ENCODE peak calls at places on chromosome 5, in four cellular contexts. N is GM12865, Y is tibial nerve, B is fibroblast of villous mesenchyme. Q is an unnamed sample.

GRCh38 chr5:92552206-92553160 is 1028.5 kb downstream of the NR2F1-AS1 start:
- DNase-seq in N (no peak), Y (no peak), B (peak), Q (peak)

GRCh38 chr5:180118391-180118791 is 46.8 kb upstream of the RNF130 start:
- DNase-seq in B (no peak), N (no peak), Y (no peak), Q (no peak)

GRCh38 chr5:134007581-134008256 is 2.9 kb upstream of the VDAC1 start:
- DNase-seq in Y (no peak), N (no peak), B (no peak), Q (no peak)

GRCh38 chr5:60960591-60960990 is 15.6 kb downstream of the NDUFAF2 start:
- DNase-seq in Y (no peak), B (peak), N (peak), Q (peak)

GRCh38 chr5:149376711-149377447 is 2.2 kb downstream of the IL17B start:
- DNase-seq in B (no peak), Y (no peak), N (no peak), Q (no peak)

GRCh38 chr5:102826629-102827028 is 71.5 kb downstream of the PAM start:
- DNase-seq in B (no peak), Y (no peak), N (no peak), Q (peak)

GRCh38 chr5:132485641-132486317 is 4.8 kb downstream of the IRF1 start:
- DNase-seq in Y (no peak), N (no peak), B (no peak), Q (no peak)

GRCh38 chr5:152688561-152689274 is 283.6 kb upstream of the NMUR2 start:
- DNase-seq in N (no peak), Y (no peak), B (peak), Q (no peak)

GRCh38 chr5:136432705-136433104 is 67.4 kb upstream of the TRPC7 start:
- DNase-seq in Y (no peak), B (no peak), N (no peak), Q (no peak)

GRCh38 chr5:172870261-172870806 is 36.3 kb downstream of the ERGIC1 start:
- DNase-seq in Y (peak), N (no peak), B (peak), Q (no peak)

GRCh38 chr5:93055556-93055955 is 525.5 kb downstream of the NR2F1-AS1 start:
- DNase-seq in Y (no peak), N (no peak), B (peak), Q (no peak)

GRCh38 chr5:159099049-159099760 is 511 bp downstream of the EBF1 start:
- DNase-seq in B (peak), Y (no peak), N (peak), Q (peak)

GRCh38 chr5:23026252-23027170 is 173.4 kb upstream of the CDH12 start:
- DNase-seq in Y (no peak), N (no peak), B (peak), Q (no peak)

GRCh38 chr5:146001544-146002185 is 65.3 kb downstream of the SH3RF2 start:
- DNase-seq in B (no peak), N (no peak), Y (no peak), Q (no peak)

GRCh38 chr5:176608937-176609723 is 826 bp downstream of the GPRIN1 start:
- DNase-seq in B (no peak), N (peak), Y (no peak), Q (no peak)

GRCh38 chr5:142717582-142718215 is 31.8 kb upstream of the FGF1 start:
- DNase-seq in B (peak), N (peak), Y (peak), Q (peak)

GRCh38 chr5:169408735-169409134 is 107.8 kb upstream of the SLIT3 start:
- DNase-seq in B (no peak), Y (no peak), N (no peak), Q (no peak)

GRCh38 chr5:14234204-14234603 is 91.1 kb downstream of the TRIO start:
- DNase-seq in Y (no peak), B (no peak), N (no peak), Q (no peak)

GRCh38 chr5:169164481-169164925 is 136.4 kb downstream of the SLIT3 start:
- DNase-seq in B (no peak), N (no peak), Y (no peak), Q (no peak)

GRCh38 chr5:25858019-25858418 is 1180.4 kb downstream of the CDH9 start:
- DNase-seq in Y (no peak), B (no peak), N (no peak), Q (no peak)

GRCh38 chr5:133230823-133231578 is 179.2 kb downstream of the HSPA4 start:
- DNase-seq in B (no peak), N (no peak), Y (no peak), Q (no peak)

GRCh38 chr5:9197881-9198260 is 348.0 kb downstream of the SEMA5A start:
- DNase-seq in N (peak), B (peak), Y (no peak), Q (no peak)

GRCh38 chr5:125451622-125452021 is 705.2 kb upstream of the ZNF608 start:
- DNase-seq in N (no peak), B (no peak), Y (no peak), Q (no peak)

DNA sequence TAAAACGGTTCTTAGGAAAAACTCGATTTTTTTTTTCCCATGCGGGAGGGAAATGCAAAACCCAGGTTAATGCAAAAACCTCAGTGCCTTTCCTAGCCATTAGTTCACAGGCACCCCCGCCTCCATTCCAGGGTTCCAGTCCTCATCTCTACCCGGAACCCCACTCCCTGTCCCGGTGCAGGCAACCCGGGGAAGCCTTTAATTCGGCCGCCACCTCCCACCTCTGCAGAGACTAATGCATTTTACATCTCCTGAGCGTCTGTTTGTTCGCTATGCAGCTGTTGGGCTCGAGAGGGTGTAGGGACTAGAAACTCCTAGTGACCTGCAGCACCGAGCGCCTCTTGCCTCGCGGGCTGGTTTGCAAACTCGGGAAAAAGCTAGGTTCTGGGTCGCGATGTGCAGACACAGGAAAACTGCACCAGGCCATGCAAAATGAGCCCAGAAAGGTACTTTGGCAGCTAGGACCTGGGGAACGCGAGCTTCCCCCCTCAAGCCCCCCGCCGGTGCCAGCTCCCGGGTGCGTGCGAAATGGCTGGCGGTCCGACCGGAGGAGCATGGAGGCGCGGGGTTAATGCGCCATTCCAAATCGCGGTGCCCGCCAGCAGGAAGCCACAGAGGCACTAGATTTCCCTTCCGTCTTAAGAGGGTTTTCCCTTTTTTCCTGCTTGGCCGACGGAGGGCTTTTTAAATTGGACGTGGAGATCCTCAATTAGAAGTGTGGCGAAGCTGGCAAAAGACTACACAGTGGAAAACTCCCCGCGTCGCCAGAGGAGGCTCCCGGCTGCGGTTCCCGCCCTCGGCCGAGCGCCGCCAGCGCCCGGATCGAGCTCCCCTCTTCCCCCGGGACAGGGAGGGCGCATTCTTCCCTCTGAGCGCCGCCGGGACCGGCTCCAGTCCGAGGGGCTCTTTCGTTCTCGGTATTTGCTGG is 3.4 kb downstream of the GDNF start:
- DNase-seq in B (peak), Y (no peak), N (no peak), Q (no peak)
- H3K4me3 ChIP-seq in B (peak), Y (peak), N (no peak), Q (no peak)

GRCh38 chr5:10760033-10760975 is 730 bp downstream of the DAP start:
- DNase-seq in N (peak), B (peak), Y (peak), Q (no peak)

GRCh38 chr5:10759111-10759510 is 1.9 kb downstream of the DAP start:
- DNase-seq in N (no peak), Y (no peak), B (no peak), Q (no peak)

GRCh38 chr5:10753178-10753577 is 7.9 kb downstream of the DAP start:
- DNase-seq in B (no peak), N (no peak), Y (no peak), Q (no peak)

GRCh38 chr5:10757043-10757442 is 4.0 kb downstream of the DAP start:
- DNase-seq in Y (no peak), N (no peak), B (no peak), Q (no peak)

GRCh38 chr5:10756539-10756938 is 4.5 kb downstream of the DAP start:
- DNase-seq in B (no peak), Y (no peak), N (peak), Q (no peak)
- H3K4me3 ChIP-seq in B (no peak), Y (no peak), N (no peak), Q (no peak)

GRCh38 chr5:129099184-129099570 is 4.6 kb downstream of the ISOC1 start:
- DNase-seq in B (no peak), N (peak), Y (no peak), Q (no peak)

GRCh38 chr5:129094924-129095797 is 612 bp downstream of the ISOC1 start:
- DNase-seq in N (peak), Y (peak), B (peak), Q (peak)

GRCh38 chr5:129096382-129096991 is 1.9 kb downstream of the ISOC1 start:
- DNase-seq in B (no peak), N (no peak), Y (no peak), Q (no peak)

GRCh38 chr5:129098488-129099183 is 4.1 kb downstream of the ISOC1 start:
- DNase-seq in Y (no peak), B (peak), N (no peak), Q (peak)

DNA sequence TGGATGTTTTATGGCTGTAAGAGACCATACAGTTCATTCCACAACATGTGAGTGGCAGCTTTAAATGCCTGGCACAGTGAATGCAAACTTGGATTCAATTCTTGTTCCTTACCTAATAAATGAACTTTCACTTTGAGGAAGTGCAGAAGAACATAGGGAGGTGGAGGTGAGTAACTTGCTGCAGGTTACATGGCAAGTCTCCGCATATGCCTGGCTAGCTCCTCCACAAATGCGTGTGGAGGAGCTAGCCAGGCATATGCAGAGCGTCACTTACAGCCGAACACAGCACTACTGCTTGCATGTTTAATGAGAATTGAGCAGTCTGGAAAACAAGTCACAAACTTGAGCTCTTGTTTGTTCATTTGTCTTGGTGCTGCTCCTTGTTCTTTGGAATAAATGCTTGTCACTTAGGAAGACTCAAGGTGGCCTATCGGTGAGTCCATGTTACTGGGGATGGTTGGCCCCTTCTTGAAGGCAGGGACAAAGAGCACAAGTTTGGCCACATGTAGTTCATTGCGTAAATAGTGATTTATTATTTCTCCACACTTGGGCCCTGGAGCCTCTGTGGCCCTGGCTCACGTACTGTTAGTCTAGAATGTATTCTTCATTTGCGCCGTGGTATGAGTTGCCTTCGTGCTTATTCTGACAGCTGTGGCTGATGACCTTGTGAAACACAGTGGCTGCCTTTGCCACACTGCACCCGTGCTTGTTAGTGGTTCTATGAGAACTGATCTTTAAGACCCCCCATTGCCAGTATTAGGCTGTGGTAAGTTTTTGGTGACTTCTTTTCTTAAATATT is 3.1 kb downstream of the ISOC1 start:
- DNase-seq in N (no peak), Y (no peak), B (no peak), Q (no peak)
- H3K4me3 ChIP-seq in N (no peak), Y (no peak), B (no peak), Q (no peak)

DNA sequence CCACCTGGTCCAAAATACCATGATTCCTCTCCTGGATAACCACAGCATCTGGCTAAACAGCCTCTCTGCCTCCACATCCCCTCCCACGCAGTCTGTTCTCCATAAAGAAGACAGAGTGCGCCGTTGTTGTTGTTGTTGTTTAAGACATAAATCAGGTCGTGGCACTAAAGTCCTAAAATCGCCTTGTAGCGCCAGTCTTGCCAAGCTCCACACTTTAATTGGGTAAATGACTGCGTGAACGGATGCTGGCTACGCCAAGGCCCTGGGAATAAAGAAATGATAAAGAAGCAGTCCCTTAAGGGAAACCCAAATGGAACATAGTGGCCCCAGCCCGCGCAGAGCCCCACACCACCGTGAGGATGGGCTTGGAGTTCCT is 364 bp upstream of the SFXN1 start:
- DNase-seq in Y (no peak), B (peak), N (no peak), Q (no peak)
- H3K4me3 ChIP-seq in Y (peak), B (peak), N (peak), Q (peak)

GRCh38 chr5:522899-523657 is 1.2 kb downstream of the SLC9A3 start:
- DNase-seq in Y (no peak), N (no peak), B (no peak), Q (no peak)
- H3K4me3 ChIP-seq in Y (peak), N (no peak), B (no peak), Q (no peak)

DNA sequence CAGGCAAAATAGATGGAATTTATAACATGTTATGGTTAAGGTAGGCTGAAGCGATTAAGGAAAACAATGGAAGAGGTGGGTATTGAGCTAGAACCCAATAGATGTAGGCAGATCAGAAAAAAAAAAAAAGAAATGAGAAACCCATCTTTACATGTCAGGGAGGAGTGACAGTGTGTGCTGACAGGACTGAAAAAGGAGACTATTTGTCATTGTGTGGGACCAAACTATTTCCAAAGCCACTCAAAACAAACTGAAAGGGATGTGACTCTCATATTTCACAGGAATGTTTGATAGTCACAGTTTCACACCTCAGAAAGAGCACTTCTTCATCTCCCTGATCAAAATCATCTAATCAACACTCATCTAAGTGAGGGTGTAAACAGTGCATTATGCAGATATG is 122.3 kb upstream of the KIF2A start:
- DNase-seq in Y (no peak), N (no peak), B (no peak), Q (no peak)
- H3K4me3 ChIP-seq in Y (no peak), N (no peak), B (no peak), Q (no peak)

Q was measured in Jurkat, Clone E6-1.